ENCODE peak calls at places on chromosomes 3 and 15, in seven cellular contexts. One of them, this sample, is unnamed.
A peak's percentile ranks its signal among the peaks of the same experiment; 100 is the strongest.

GRCh38 chr3:40116478-40117162 is 192.9 kb upstream of the EIF1B start:
- DNase-seq in GM12878: no peak
- DNase-seq in HCT116: no peak
- DNase-seq in H1: no peak
- DNase-seq in K562: no peak
- DNase-seq in SK-N-SH: no peak
- DNase-seq in HepG2: no peak
- DNase-seq in this sample: no peak

GRCh38 chr3:146277953-146278631 is 27.2 kb upstream of the PLSCR4 start:
- DNase-seq in SK-N-SH: no peak
- DNase-seq in H1: no peak
- DNase-seq in HepG2: peak; percentile 4
- DNase-seq in K562: no peak
- DNase-seq in GM12878: no peak
- DNase-seq in HCT116: no peak
- DNase-seq in this sample: no peak

GRCh38 chr15:97783240-97783639 is 177.3 kb upstream of the ARRDC4 start:
- DNase-seq in K562: no peak
- DNase-seq in HCT116: no peak
- DNase-seq in SK-N-SH: no peak
- DNase-seq in H1: no peak
- DNase-seq in GM12878: no peak
- DNase-seq in HepG2: no peak
- DNase-seq in this sample: no peak

GRCh38 chr15:27993996-27994775 is 104.9 kb downstream of the OCA2 start:
- DNase-seq in H1: no peak
- DNase-seq in HCT116: no peak
- DNase-seq in K562: no peak
- DNase-seq in GM12878: no peak
- DNase-seq in HepG2: no peak
- DNase-seq in SK-N-SH: peak; percentile 45
- DNase-seq in this sample: no peak

GRCh38 chr15:77497108-77497737 is 76.5 kb downstream of the HMG20A start:
- DNase-seq in HepG2: no peak
- DNase-seq in GM12878: no peak
- DNase-seq in H1: peak; percentile 74
- DNase-seq in SK-N-SH: peak; percentile 66
- DNase-seq in K562: no peak
- DNase-seq in HCT116: no peak
- DNase-seq in this sample: no peak

GRCh38 chr3:124846189-124846588 is 41.0 kb downstream of the ITGB5 start:
- DNase-seq in GM12878: no peak
- DNase-seq in H1: no peak
- DNase-seq in HCT116: no peak
- DNase-seq in SK-N-SH: no peak
- DNase-seq in HepG2: no peak
- DNase-seq in K562: no peak
- DNase-seq in this sample: no peak

GRCh38 chr15:101463265-101463664 is 26.2 kb downstream of the PCSK6 start:
- DNase-seq in HepG2: no peak
- DNase-seq in GM12878: no peak
- DNase-seq in SK-N-SH: no peak
- DNase-seq in HCT116: no peak
- DNase-seq in K562: no peak
- DNase-seq in H1: no peak
- DNase-seq in this sample: no peak

GRCh38 chr3:52405601-52406115 is 39.2 kb downstream of the SEMA3G start:
- DNase-seq in K562: peak; percentile 22
- DNase-seq in HepG2: no peak
- DNase-seq in H1: no peak
- DNase-seq in GM12878: no peak
- DNase-seq in SK-N-SH: peak; percentile 8
- DNase-seq in HCT116: no peak
- DNase-seq in this sample: no peak

GRCh38 chr3:195556390-195556789 is 13.3 kb upstream of the PPP1R2 start:
- DNase-seq in HepG2: no peak
- DNase-seq in GM12878: no peak
- DNase-seq in SK-N-SH: no peak
- DNase-seq in H1: no peak
- DNase-seq in K562: peak; percentile 64
- DNase-seq in HCT116: no peak
- DNase-seq in this sample: no peak

GRCh38 chr3:77780621-77781020 is 740.7 kb downstream of the ROBO2 start:
- DNase-seq in K562: no peak
- DNase-seq in SK-N-SH: no peak
- DNase-seq in H1: no peak
- DNase-seq in HCT116: no peak
- DNase-seq in GM12878: no peak
- DNase-seq in HepG2: no peak
- DNase-seq in this sample: no peak

GRCh38 chr15:86336051-86336788 is 256.5 kb downstream of the AGBL1 start:
- DNase-seq in SK-N-SH: no peak
- DNase-seq in H1: no peak
- DNase-seq in HepG2: no peak
- DNase-seq in GM12878: no peak
- DNase-seq in K562: no peak
- DNase-seq in HCT116: no peak
- DNase-seq in this sample: no peak

GRCh38 chr15:83569341-83569740 is 84.6 kb upstream of the ADAMTSL3 start:
- DNase-seq in GM12878: no peak
- DNase-seq in HepG2: no peak
- DNase-seq in K562: no peak
- DNase-seq in SK-N-SH: no peak
- DNase-seq in H1: no peak
- DNase-seq in HCT116: no peak
- DNase-seq in this sample: no peak

GRCh38 chr15:101031203-101031602 is 112.0 kb downstream of the LRRK1 start:
- DNase-seq in HCT116: no peak
- DNase-seq in HepG2: no peak
- DNase-seq in GM12878: no peak
- DNase-seq in K562: no peak
- DNase-seq in H1: peak; percentile 32
- DNase-seq in SK-N-SH: no peak
- DNase-seq in this sample: no peak

GRCh38 chr15:74238984-74239645 is 3.0 kb downstream of the CCDC33 start:
- DNase-seq in H1: no peak
- DNase-seq in K562: no peak
- DNase-seq in HCT116: no peak
- DNase-seq in GM12878: no peak
- DNase-seq in SK-N-SH: peak; percentile 48
- DNase-seq in HepG2: no peak
- DNase-seq in this sample: no peak

GRCh38 chr3:8328971-8329370 is 172.7 kb upstream of the LMCD1 start:
- DNase-seq in HCT116: no peak
- DNase-seq in K562: no peak
- DNase-seq in GM12878: no peak
- DNase-seq in SK-N-SH: peak; percentile 53
- DNase-seq in H1: no peak
- DNase-seq in HepG2: no peak
- DNase-seq in this sample: no peak

GRCh38 chr3:127153506-127153815 is 39.5 kb upstream of the PRR23E start:
- DNase-seq in GM12878: no peak
- DNase-seq in HCT116: no peak
- DNase-seq in K562: no peak
- DNase-seq in HepG2: no peak
- DNase-seq in SK-N-SH: no peak
- DNase-seq in H1: no peak
- DNase-seq in this sample: no peak

GRCh38 chr3:24498391-24498790 is 3.7 kb upstream of the THRB start:
- DNase-seq in HCT116: no peak
- DNase-seq in HepG2: no peak
- DNase-seq in K562: no peak
- DNase-seq in GM12878: no peak
- DNase-seq in H1: no peak
- DNase-seq in SK-N-SH: no peak
- DNase-seq in this sample: no peak

GRCh38 chr15:83108266-83109219 is 1.1 kb downstream of the TM6SF1 start:
- DNase-seq in SK-N-SH: peak; percentile 33
- DNase-seq in K562: no peak
- DNase-seq in HepG2: no peak
- DNase-seq in H1: no peak
- DNase-seq in GM12878: peak; percentile 24
- DNase-seq in HCT116: no peak
- DNase-seq in this sample: no peak

GRCh38 chr3:87901141-87901540 is 157.7 kb downstream of the CGGBP1 start:
- DNase-seq in H1: no peak
- DNase-seq in HepG2: no peak
- DNase-seq in K562: no peak
- DNase-seq in GM12878: no peak
- DNase-seq in HCT116: no peak
- DNase-seq in SK-N-SH: no peak
- DNase-seq in this sample: no peak

GRCh38 chr3:102057781-102058421 is 208.6 kb downstream of the NFKBIZ start:
- DNase-seq in K562: no peak
- DNase-seq in GM12878: peak; percentile 85
- DNase-seq in SK-N-SH: no peak
- DNase-seq in H1: no peak
- DNase-seq in HepG2: no peak
- DNase-seq in HCT116: no peak
- DNase-seq in this sample: no peak

GRCh38 chr15:99963976-99964375 is 230.7 kb upstream of the LYSMD4 start:
- DNase-seq in K562: no peak
- DNase-seq in HCT116: no peak
- DNase-seq in H1: no peak
- DNase-seq in GM12878: no peak
- DNase-seq in SK-N-SH: peak; percentile 0
- DNase-seq in HepG2: no peak
- DNase-seq in this sample: no peak

GRCh38 chr3:135966875-135967274 is 1.3 kb downstream of the PPP2R3A start:
- DNase-seq in H1: no peak
- DNase-seq in HepG2: no peak
- DNase-seq in SK-N-SH: peak; percentile 6
- DNase-seq in GM12878: no peak
- DNase-seq in HCT116: no peak
- DNase-seq in K562: no peak
- DNase-seq in this sample: no peak

GRCh38 chr3:46100812-46101211 is 73.5 kb upstream of the XCR1 start:
- DNase-seq in H1: no peak
- DNase-seq in GM12878: no peak
- DNase-seq in HepG2: no peak
- DNase-seq in HCT116: no peak
- DNase-seq in SK-N-SH: no peak
- DNase-seq in K562: no peak
- DNase-seq in this sample: no peak

GRCh38 chr3:106397004-106397403 is 528.2 kb upstream of the CBLB start:
- DNase-seq in K562: no peak
- DNase-seq in H1: no peak
- DNase-seq in SK-N-SH: no peak
- DNase-seq in HepG2: no peak
- DNase-seq in GM12878: no peak
- DNase-seq in HCT116: no peak
- DNase-seq in this sample: no peak

GRCh38 chr3:106392905-106393304 is 524.1 kb upstream of the CBLB start:
- DNase-seq in GM12878: no peak
- DNase-seq in SK-N-SH: no peak
- DNase-seq in HepG2: no peak
- DNase-seq in HCT116: no peak
- DNase-seq in H1: no peak
- DNase-seq in K562: no peak
- DNase-seq in this sample: no peak
- TF ChIP-seq SIN3A in GM12878: no peak
- TF ChIP-seq SIN3A in SK-N-SH: no peak
- TF ChIP-seq SIN3A in HepG2: no peak
- TF ChIP-seq SIN3A in HCT116: no peak
- TF ChIP-seq SIN3A in H1: no peak
- TF ChIP-seq SIN3A in K562: no peak
- TF ChIP-seq SIN3A in this sample: no peak

GRCh38 chr3:55162031-55162784 is 234.3 kb upstream of the LRTM1 start:
- DNase-seq in GM12878: peak; percentile 19
- DNase-seq in K562: no peak
- DNase-seq in SK-N-SH: no peak
- DNase-seq in HCT116: no peak
- DNase-seq in H1: no peak
- DNase-seq in HepG2: no peak
- DNase-seq in this sample: no peak
- TF ChIP-seq SIN3A in GM12878: no peak
- TF ChIP-seq SIN3A in K562: no peak
- TF ChIP-seq SIN3A in SK-N-SH: no peak
- TF ChIP-seq SIN3A in HCT116: no peak
- TF ChIP-seq SIN3A in H1: no peak
- TF ChIP-seq SIN3A in HepG2: no peak
- TF ChIP-seq SIN3A in this sample: no peak

GRCh38 chr3:113062717-113063116 is 71.9 kb downstream of the GTPBP8 start:
- DNase-seq in H1: no peak
- DNase-seq in HepG2: no peak
- DNase-seq in GM12878: no peak
- DNase-seq in SK-N-SH: no peak
- DNase-seq in HCT116: no peak
- DNase-seq in K562: no peak
- DNase-seq in this sample: no peak

GRCh38 chr3:113064183-113064582 is 73.4 kb downstream of the GTPBP8 start:
- DNase-seq in SK-N-SH: no peak
- DNase-seq in HepG2: no peak
- DNase-seq in H1: no peak
- DNase-seq in GM12878: no peak
- DNase-seq in HCT116: no peak
- DNase-seq in K562: no peak
- DNase-seq in this sample: no peak

GRCh38 chr3:113065336-113065735 is 74.6 kb downstream of the GTPBP8 start:
- DNase-seq in K562: no peak
- DNase-seq in HCT116: no peak
- DNase-seq in H1: no peak
- DNase-seq in HepG2: no peak
- DNase-seq in GM12878: no peak
- DNase-seq in SK-N-SH: no peak
- DNase-seq in this sample: no peak

GRCh38 chr3:113058188-113058587 is 67.4 kb downstream of the GTPBP8 start:
- DNase-seq in GM12878: no peak
- DNase-seq in K562: no peak
- DNase-seq in H1: no peak
- DNase-seq in SK-N-SH: no peak
- DNase-seq in HCT116: no peak
- DNase-seq in HepG2: no peak
- DNase-seq in this sample: no peak

GRCh38 chr3:113063126-113063894 is 72.5 kb downstream of the GTPBP8 start:
- DNase-seq in SK-N-SH: no peak
- DNase-seq in HepG2: no peak
- DNase-seq in K562: no peak
- DNase-seq in HCT116: no peak
- DNase-seq in GM12878: no peak
- DNase-seq in H1: no peak
- DNase-seq in this sample: no peak
- TF ChIP-seq SIN3A in SK-N-SH: no peak
- TF ChIP-seq SIN3A in HepG2: no peak
- TF ChIP-seq SIN3A in K562: no peak
- TF ChIP-seq SIN3A in HCT116: no peak
- TF ChIP-seq SIN3A in GM12878: no peak
- TF ChIP-seq SIN3A in H1: no peak
- TF ChIP-seq SIN3A in this sample: no peak

DNA sequence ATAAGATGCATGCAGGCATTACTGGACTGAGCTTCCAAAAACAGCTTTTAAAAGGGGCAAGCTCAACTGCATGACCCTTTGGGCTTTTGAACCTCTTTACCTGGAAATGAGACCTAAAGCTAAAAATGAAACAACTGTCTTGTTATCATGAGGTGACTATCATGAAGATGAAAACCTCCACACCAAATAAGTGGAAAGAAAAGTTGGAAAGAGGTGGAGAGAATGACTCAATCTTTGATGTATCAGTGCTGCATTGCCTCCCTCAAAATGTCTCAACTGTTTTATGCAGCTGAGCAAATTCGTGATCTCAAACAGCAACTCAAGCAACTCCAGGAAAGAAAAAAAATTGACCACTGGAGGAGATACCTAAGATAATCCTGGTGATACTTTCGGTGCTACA is 307.1 kb downstream of the KBTBD8 start:
- DNase-seq in GM12878: no peak
- DNase-seq in SK-N-SH: no peak
- DNase-seq in HCT116: no peak
- DNase-seq in HepG2: no peak
- DNase-seq in K562: no peak
- DNase-seq in H1: no peak
- DNase-seq in this sample: no peak
- TF ChIP-seq SIN3A in GM12878: no peak
- TF ChIP-seq SIN3A in SK-N-SH: no peak
- TF ChIP-seq SIN3A in HCT116: no peak
- TF ChIP-seq SIN3A in HepG2: no peak
- TF ChIP-seq SIN3A in K562: no peak
- TF ChIP-seq SIN3A in H1: no peak
- TF ChIP-seq SIN3A in this sample: no peak

This sample was measured in Panc1.